ENCODE peak calls at places on chromosomes 4 and X, in ten cellular contexts. V, Y, O, M, A, G, C, F, D and H are unnamed samples.

GRCh38 chrX:675896-676295 is 45.3 kb downstream of the SHOX start:
- DNase-seq in O (no peak), D (no peak), M (no peak), C (no peak), F (no peak), G (no peak), V (no peak), A (peak; percentile 72), Y (no peak), H (no peak)

GRCh38 chr4:2874861-2875260 is 31.2 kb downstream of the ADD1 start:
- DNase-seq in M (no peak), G (no peak), F (no peak), Y (no peak), A (peak; percentile 41), V (no peak), O (no peak), D (no peak), C (no peak), H (no peak)

GRCh38 chr4:10346023-10346422 is 111.2 kb downstream of the ZNF518B start:
- DNase-seq in A (peak; percentile 63), V (no peak), F (peak; percentile 72), D (peak; percentile 26), G (no peak), C (no peak), O (peak; percentile 95), Y (no peak), M (no peak), H (no peak)

GRCh38 chr4:106149026-106149425 is 167.0 kb downstream of the TBCK start:
- DNase-seq in C (no peak), Y (peak; percentile 3), G (no peak), F (no peak), O (no peak), D (no peak), V (no peak), A (no peak), M (no peak), H (no peak)

GRCh38 chr4:118259103-118259502 is 93.7 kb downstream of the PRSS12 start:
- DNase-seq in A (no peak), C (no peak), G (no peak), D (no peak), Y (no peak), V (no peak), M (no peak), O (no peak), F (no peak), H (no peak)

GRCh38 chr4:31613946-31614623 is 893.9 kb downstream of the PCDH7 start:
- DNase-seq in O (peak; percentile 49), G (peak; percentile 17), C (no peak), A (peak; percentile 50), V (no peak), D (no peak), Y (peak; percentile 65), M (no peak), F (no peak), H (no peak)

GRCh38 chrX:69027181-69028005 is 137.9 kb downstream of the PJA1 start:
- DNase-seq in C (no peak), A (peak; percentile 54), M (no peak), G (no peak), Y (peak; percentile 91), V (no peak), O (peak; percentile 96), F (peak; percentile 46), D (no peak), H (no peak)

GRCh38 chr4:130478406-130478805 is 1382.5 kb downstream of the C4orf33 start:
- DNase-seq in F (peak; percentile 72), V (no peak), M (no peak), O (peak; percentile 51), G (no peak), A (peak; percentile 69), Y (peak; percentile 89), D (peak; percentile 10), C (no peak), H (no peak)

GRCh38 chrX:38365939-38366338 is 13.5 kb downstream of the OTC start:
- DNase-seq in A (no peak), O (no peak), F (no peak), M (no peak), D (no peak), Y (no peak), G (no peak), C (no peak), V (no peak), H (no peak)

GRCh38 chrX:48488034-48488433 is 12.0 kb downstream of the FTSJ1 start:
- DNase-seq in F (no peak), V (no peak), D (no peak), G (no peak), A (no peak), O (no peak), C (no peak), Y (no peak), M (no peak), H (no peak)

GRCh38 chr4:8504279-8505007 is 63.9 kb downstream of the TRMT44 start:
- DNase-seq in C (no peak), V (peak; percentile 58), M (no peak), G (no peak), D (no peak), A (no peak), Y (no peak), O (no peak), F (no peak), H (no peak)

GRCh38 chr4:108619372-108620100 is 840 bp upstream of the RPL34 start:
- DNase-seq in F (no peak), Y (no peak), M (no peak), V (no peak), C (no peak), O (no peak), A (no peak), D (no peak), G (peak; percentile 27), H (no peak)

GRCh38 chrX:136251042-136251991 is at the start of gene MAP7D3:
- DNase-seq in C (no peak), A (peak; percentile 79), V (peak; percentile 55), O (peak; percentile 67), F (peak; percentile 61), G (no peak), M (peak; percentile 45), Y (peak; percentile 51), D (no peak), H (peak; percentile 4)

GRCh38 chrX:57643698-57644097 is 36.4 kb downstream of the NLRP2B start:
- DNase-seq in V (no peak), C (no peak), O (peak; percentile 79), D (no peak), F (no peak), G (no peak), M (no peak), A (no peak), Y (peak; percentile 23), H (no peak)

GRCh38 chr4:153438916-153439756 is 27.0 kb upstream of the TMEM131L start:
- DNase-seq in Y (no peak), V (no peak), G (no peak), O (no peak), M (peak; percentile 23), D (no peak), F (no peak), C (no peak), A (no peak), H (no peak)

GRCh38 chr4:73103799-73104503 is 34.4 kb upstream of the COX18 start:
- DNase-seq in D (no peak), Y (peak; percentile 37), A (no peak), C (no peak), V (no peak), O (peak; percentile 4), G (no peak), F (no peak), M (no peak), H (no peak)

GRCh38 chr4:42280327-42281095 is 116.8 kb upstream of the SHISA3 start:
- DNase-seq in A (no peak), M (no peak), O (peak; percentile 24), F (peak; percentile 25), C (no peak), V (no peak), Y (peak; percentile 40), G (peak; percentile 2), D (no peak), H (no peak)

GRCh38 chr4:98261291-98262271 is at the start of gene RAP1GDS1:
- DNase-seq in G (peak; percentile 17), F (peak; percentile 72), A (peak; percentile 72), V (peak; percentile 33), M (no peak), C (peak; percentile 36), O (peak; percentile 65), Y (peak; percentile 78), D (peak; percentile 42), H (peak; percentile 25)

GRCh38 chr4:80956421-80956820 is 74.1 kb upstream of the BMP3 start:
- DNase-seq in Y (no peak), C (no peak), G (no peak), V (no peak), A (no peak), O (no peak), D (no peak), M (no peak), F (no peak), H (no peak)

GRCh38 chr4:41209187-41209586 is 5.2 kb downstream of the APBB2 start:
- DNase-seq in C (no peak), V (peak; percentile 20), A (no peak), D (no peak), Y (no peak), O (no peak), F (peak; percentile 19), M (no peak), G (no peak), H (no peak)

GRCh38 chrX:46642145-46642544 is 68.6 kb downstream of the CHST7 start:
- DNase-seq in O (no peak), M (no peak), V (no peak), A (no peak), F (peak; percentile 18), G (no peak), Y (peak; percentile 57), D (no peak), C (no peak), H (no peak)

GRCh38 chr4:139319571-139319970 is 17.3 kb upstream of the NDUFC1 start:
- DNase-seq in M (no peak), F (no peak), G (no peak), D (no peak), A (no peak), Y (peak; percentile 14), O (no peak), C (no peak), V (no peak), H (no peak)

GRCh38 chr4:111883557-111883999 is 261.7 kb upstream of the FAM241A start:
- DNase-seq in C (no peak), Y (peak; percentile 1), D (peak; percentile 5), G (no peak), O (no peak), M (no peak), F (no peak), V (no peak), A (no peak), H (no peak)

GRCh38 chrX:30865020-30865419 is 24.0 kb downstream of the TAB3 start:
- DNase-seq in V (no peak), M (no peak), O (peak; percentile 27), A (no peak), F (peak; percentile 1), D (no peak), Y (peak; percentile 20), G (no peak), C (no peak), H (no peak)

GRCh38 chr4:98793658-98794057 is 135.2 kb upstream of the TSPAN5 start:
- DNase-seq in C (no peak), F (no peak), Y (no peak), G (no peak), D (no peak), M (no peak), V (no peak), O (peak; percentile 97), A (no peak), H (no peak)

GRCh38 chr4:172992648-172993356 is 175.8 kb upstream of the GALNT7 start:
- DNase-seq in C (no peak), A (no peak), V (no peak), O (no peak), D (no peak), F (no peak), M (no peak), G (no peak), Y (no peak), H (no peak)